ENCODE peak calls at places on chromosome 20, in five cellular contexts. A is stimulated activated CD4-positive, alpha-beta T cell treated with anti-CD3 and anti-CD28 coated beads, Interleukin-1b, Interleukin-23, amount 100 ng/mL, for 1 hour; B is ACHN; F is uterus; T is NCI-H1092. J is an unnamed sample.

GRCh38 chr20:62159052-62159451 is 15.5 kb downstream of the SS18L1 start:
- DNase-seq in F (no peak), B (no peak), A (no peak), T (no peak), J (no peak)

GRCh38 chr20:17859616-17860232 is 108.9 kb downstream of the SNX5 start:
- DNase-seq in F (no peak), A (no peak), B (no peak), T (peak), J (no peak)

GRCh38 chr20:57922701-57923100 is 212.9 kb upstream of the PMEPA1 start:
- DNase-seq in F (no peak), T (no peak), A (no peak), B (no peak), J (no peak)

GRCh38 chr20:4782373-4782772 is 60.7 kb downstream of the PRND start:
- DNase-seq in T (no peak), A (no peak), B (no peak), F (no peak), J (no peak)

GRCh38 chr20:60057123-60057865 is 99.1 kb downstream of the CDH26 start:
- DNase-seq in B (peak), F (peak), T (peak), A (peak), J (peak)

GRCh38 chr20:22555791-22556564 is 28.4 kb downstream of the FOXA2 start:
- DNase-seq in A (no peak), T (no peak), F (no peak), B (no peak), J (no peak)

GRCh38 chr20:17485017-17485416 is 46.2 kb downstream of the BFSP1 start:
- DNase-seq in B (no peak), A (no peak), T (no peak), F (no peak), J (no peak)

GRCh38 chr20:60559462-60559861 is 601.2 kb downstream of the CDH26 start:
- DNase-seq in T (no peak), F (no peak), B (no peak), A (no peak), J (no peak)

GRCh38 chr20:25319241-25320034 is 71.2 kb downstream of the ABHD12 start:
- DNase-seq in F (no peak), T (no peak), B (no peak), A (no peak), J (no peak)

GRCh38 chr20:40704828-40705227 is 15.8 kb upstream of the MAFB start:
- DNase-seq in B (no peak), A (no peak), F (no peak), T (no peak), J (no peak)

GRCh38 chr20:35673884-35674283 is 9.2 kb upstream of the CPNE1 start:
- DNase-seq in A (no peak), T (no peak), F (no peak), B (no peak), J (no peak)

J was measured in GM06990.